ENCODE peak calls at places on chromosomes 16 and 17, in seven cellular contexts. G is hepatocyte; O is CD8-positive, alpha-beta T cell; H is AG04450; L is H9; Q is lung; Z is progenitor cell of endocrine pancreas. I is an unnamed sample.

GRCh38 chr17:43790311-43790940 is 10.2 kb downstream of the CFAP97D1 start:
- DNase-seq in H (no peak), Q (no peak), Z (no peak), L (peak), O (no peak), G (no peak), I (no peak)

GRCh38 chr17:20284575-20284974 is 182.8 kb downstream of the LGALS9B start:
- DNase-seq in H (peak), G (no peak), L (no peak), O (no peak), Z (no peak), Q (no peak), I (no peak)

GRCh38 chr16:70430667-70431536 is 8.0 kb downstream of the ST3GAL2 start:
- DNase-seq in G (peak), Q (no peak), H (no peak), Z (no peak), L (peak), O (peak), I (no peak)

GRCh38 chr16:22614271-22614947 is 103.7 kb downstream of the NPIPB5 start:
- DNase-seq in Z (no peak), L (no peak), O (no peak), H (no peak), G (peak), Q (no peak), I (peak)

GRCh38 chr17:57001541-57001940 is 23.6 kb downstream of the SCPEP1 start:
- DNase-seq in Z (no peak), Q (no peak), O (no peak), G (no peak), L (no peak), H (no peak), I (no peak)

GRCh38 chr17:43669971-43670644 is 8.4 kb upstream of the MEOX1 start:
- DNase-seq in O (no peak), H (no peak), Z (no peak), G (peak), L (peak), Q (no peak), I (peak)

GRCh38 chr17:15782809-15783208 is 50.7 kb downstream of the TBC1D26 start:
- DNase-seq in H (no peak), L (no peak), O (no peak), Z (no peak), Q (peak), G (no peak), I (peak)

GRCh38 chr16:90018297-90019200 is 707 bp downstream of the DBNDD1 start:
- DNase-seq in Z (peak), H (no peak), Q (no peak), L (peak), G (peak), O (no peak), I (no peak)

GRCh38 chr16:67544844-67545664 is 16.4 kb downstream of the RIPOR1 start:
- DNase-seq in G (no peak), Q (no peak), H (no peak), O (no peak), Z (no peak), L (no peak), I (no peak)

GRCh38 chr17:8803531-8804416 is 4.6 kb upstream of the MFSD6L start:
- DNase-seq in O (no peak), H (no peak), Q (no peak), L (peak), Z (no peak), G (no peak), I (no peak)

GRCh38 chr16:21263640-21264211 is 14.4 kb downstream of the CRYM start:
- DNase-seq in O (no peak), L (no peak), Z (no peak), Q (no peak), G (peak), H (peak), I (peak)

GRCh38 chr17:40485851-40486512 is 15.4 kb downstream of the TNS4 start:
- DNase-seq in L (no peak), O (peak), G (peak), Q (no peak), Z (no peak), H (peak), I (peak)

GRCh38 chr16:49618955-49619354 is 237.0 kb downstream of the ZNF423 start:
- DNase-seq in H (no peak), O (no peak), Z (no peak), L (peak), G (no peak), Q (no peak), I (no peak)

GRCh38 chr17:42288985-42289862 is 926 bp downstream of the STAT5A start:
- DNase-seq in Z (no peak), H (no peak), L (peak), O (peak), G (no peak), Q (no peak), I (no peak)

GRCh38 chr16:8934601-8935000 is 29.1 kb downstream of the USP7 start:
- DNase-seq in Z (no peak), G (no peak), H (no peak), Q (no peak), L (no peak), O (no peak), I (no peak)

GRCh38 chr17:74521701-74522201 is 9.5 kb downstream of the CD300LB start:
- DNase-seq in H (no peak), L (no peak), Z (no peak), Q (peak), O (no peak), G (no peak), I (no peak)

GRCh38 chr17:77420804-77421634 is 280.2 kb downstream of the SEC14L1 start:
- DNase-seq in L (peak), Z (no peak), O (peak), G (peak), H (peak), Q (no peak), I (peak)

GRCh38 chr17:83057793-83058477 is 21.5 kb upstream of the METRNL start:
- DNase-seq in H (no peak), L (no peak), O (no peak), G (no peak), Z (no peak), Q (no peak), I (no peak)

GRCh38 chr16:49460786-49461470 is 87.3 kb downstream of the C16orf78 start:
- DNase-seq in H (no peak), Q (no peak), Z (peak), L (peak), G (no peak), O (no peak), I (no peak)

GRCh38 chr16:47143677-47144558 is at the start of gene NETO2:
- DNase-seq in O (peak), Z (peak), G (peak), H (no peak), L (peak), Q (peak), I (peak)

GRCh38 chr17:66684716-66685115 is 150.2 kb upstream of the CACNG5 start:
- DNase-seq in Q (no peak), O (no peak), G (no peak), L (no peak), H (no peak), Z (no peak), I (no peak)

GRCh38 chr17:58996968-58997367 is 109.7 kb downstream of the TRIM37 start:
- DNase-seq in L (no peak), Q (no peak), O (no peak), H (no peak), G (no peak), Z (no peak), I (no peak)

GRCh38 chr17:61260061-61260797 is 139.4 kb upstream of the TBX2 start:
- DNase-seq in O (no peak), H (no peak), L (no peak), Z (no peak), G (peak), Q (no peak), I (peak)

GRCh38 chr17:41505836-41506767 is 690 bp upstream of the KRT13 start:
- DNase-seq in L (no peak), O (no peak), G (peak), H (no peak), Z (no peak), Q (no peak), I (no peak)

GRCh38 chr16:3645504-3646347 is 8.8 kb upstream of the DNASE1 start:
- DNase-seq in L (peak), H (peak), G (peak), O (no peak), Q (no peak), Z (no peak), I (peak)

GRCh38 chr17:71032746-71033273 is 863.5 kb downstream of the KCNJ2 start:
- DNase-seq in L (peak), O (no peak), H (no peak), Q (no peak), Z (no peak), G (no peak), I (no peak)

GRCh38 chr17:77852666-77853207 is 105.8 kb upstream of the TNRC6C start:
- DNase-seq in G (no peak), L (no peak), O (no peak), Q (no peak), H (no peak), Z (no peak), I (no peak)

GRCh38 chr17:68961204-68961893 is 6.2 kb upstream of the ABCA8 start:
- DNase-seq in O (no peak), Z (no peak), G (no peak), L (no peak), H (no peak), Q (no peak), I (no peak)

GRCh38 chr17:333626-334396 is 18.8 kb downstream of the RPH3AL start:
- DNase-seq in G (peak), H (peak), L (peak), O (no peak), Q (peak), Z (peak), I (peak)

GRCh38 chr17:80704894-80705293 is 160.3 kb downstream of the RPTOR start:
- DNase-seq in G (no peak), H (no peak), Q (no peak), Z (no peak), O (no peak), L (no peak), I (no peak)

GRCh38 chr16:73248316-73248715 is 200.4 kb upstream of the ZFHX3 start:
- DNase-seq in G (no peak), H (no peak), O (no peak), Q (no peak), L (no peak), Z (no peak), I (no peak)

GRCh38 chr16:16073884-16074781 is 124.7 kb downstream of the ABCC1 start:
- DNase-seq in H (peak), O (no peak), Q (peak), L (peak), G (peak), Z (no peak), I (peak)

GRCh38 chr17:68711858-68712257 is 110.7 kb upstream of the FAM20A start:
- DNase-seq in O (no peak), H (no peak), Z (no peak), Q (no peak), G (no peak), L (no peak), I (no peak)

GRCh38 chr16:81928975-81929374 is 82.3 kb downstream of the SDR42E1 start:
- DNase-seq in L (no peak), G (no peak), O (no peak), Q (peak), Z (no peak), H (no peak), I (no peak)

GRCh38 chr16:27221576-27222498 is 18.5 kb downstream of the KDM8 start:
- DNase-seq in Z (no peak), Q (no peak), G (no peak), H (no peak), L (no peak), O (no peak), I (no peak)

GRCh38 chr16:27222499-27223225 is 19.3 kb downstream of the KDM8 start:
- DNase-seq in O (no peak), G (no peak), L (no peak), Z (no peak), Q (no peak), H (no peak), I (peak)

GRCh38 chr16:27224271-27224737 is 21.0 kb downstream of the KDM8 start:
- DNase-seq in O (no peak), L (no peak), Q (no peak), G (no peak), Z (no peak), H (no peak), I (no peak)

GRCh38 chr16:27223701-27224100 is 20.4 kb downstream of the KDM8 start:
- DNase-seq in O (no peak), H (no peak), G (no peak), Z (no peak), L (no peak), Q (no peak), I (no peak)

DNA sequence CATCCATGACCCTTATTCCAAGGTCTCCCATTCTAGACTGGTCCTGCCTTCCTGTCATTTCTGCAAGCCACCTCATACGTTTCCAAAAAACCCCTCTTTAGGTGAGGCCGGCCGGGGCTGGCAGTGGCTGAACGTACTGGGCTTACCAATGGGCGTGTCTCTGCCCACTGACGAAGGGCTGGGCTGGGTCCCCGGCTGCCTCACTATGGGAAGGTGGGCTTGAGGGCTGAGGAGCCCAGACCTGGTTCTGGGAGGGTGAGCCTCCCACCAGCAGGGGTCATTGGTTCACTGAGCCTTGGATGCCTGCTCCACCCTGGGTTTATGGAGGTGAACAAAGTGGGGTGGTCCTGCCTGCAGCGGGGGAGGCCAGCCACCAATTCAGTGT is 19.9 kb downstream of the KDM8 start:
- DNase-seq in L (no peak), H (no peak), Z (no peak), O (no peak), G (no peak), Q (no peak), I (no peak)
- TF ChIP-seq CTCF in L (no peak), H (no peak), Z (peak), O (no peak), G (no peak), Q (no peak), I (no peak)

GRCh38 chr16:1865902-1866690 is 5.9 kb downstream of the MEIOB start:
- DNase-seq in H (no peak), Q (no peak), Z (no peak), O (no peak), G (no peak), L (no peak), I (no peak)
- TF ChIP-seq CTCF in H (no peak), Q (no peak), Z (no peak), O (no peak), G (no peak), L (no peak), I (no peak)

GRCh38 chr17:33519692-33520091 is 226.6 kb upstream of the ASIC2 start:
- DNase-seq in G (no peak), O (no peak), L (no peak), Q (no peak), Z (no peak), H (no peak), I (no peak)

GRCh38 chr17:33522623-33523022 is 229.5 kb upstream of the ASIC2 start:
- DNase-seq in Q (no peak), L (peak), H (no peak), G (no peak), Z (no peak), O (no peak), I (no peak)

GRCh38 chr17:33521784-33522183 is 228.7 kb upstream of the ASIC2 start:
- DNase-seq in O (no peak), L (peak), G (peak), H (no peak), Z (peak), Q (no peak), I (no peak)

GRCh38 chr17:33523577-33523981 is 230.5 kb upstream of the ASIC2 start:
- DNase-seq in Z (no peak), O (no peak), Q (no peak), H (no peak), L (no peak), G (no peak), I (no peak)

DNA sequence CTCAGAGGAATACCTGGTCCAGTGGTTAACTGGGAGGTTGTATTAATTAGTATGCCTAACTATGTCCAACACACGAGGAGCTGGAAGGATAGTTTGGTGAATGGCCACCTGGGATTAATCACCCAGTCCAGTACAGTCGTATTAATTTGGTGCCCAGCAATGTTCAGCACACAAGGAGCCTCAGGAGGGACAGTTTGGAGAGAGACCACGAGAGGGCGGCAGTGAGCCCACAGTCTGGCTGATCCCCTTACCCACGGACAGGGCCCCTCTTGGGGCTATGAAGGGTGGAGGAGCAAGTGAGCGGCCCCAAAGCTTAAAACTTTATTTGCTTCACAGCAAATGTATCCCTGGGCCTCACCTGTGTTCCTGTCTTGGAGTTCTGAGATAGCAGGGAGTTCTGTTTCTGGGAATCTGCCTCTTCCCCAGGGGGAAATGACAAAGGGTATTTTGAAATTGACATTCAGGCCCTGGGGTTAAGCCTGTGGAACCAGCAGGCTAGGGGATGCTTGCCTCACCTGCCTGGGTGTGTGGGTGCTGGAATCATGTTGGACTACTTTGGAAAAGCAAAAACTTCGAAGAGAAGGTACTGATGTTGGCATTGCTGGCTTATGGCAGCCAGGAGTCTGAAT is 227.4 kb upstream of the ASIC2 start:
- DNase-seq in Z (peak), Q (no peak), H (no peak), O (no peak), G (peak), L (peak), I (no peak)
- TF ChIP-seq CTCF in Z (peak), Q (peak), H (peak), O (peak), G (peak), L (peak), I (peak)

GRCh38 chr17:31269597-31269996 is 27.4 kb downstream of the OMG start:
- DNase-seq in G (peak), L (peak), Q (no peak), Z (no peak), O (no peak), H (peak), I (peak)
- TF ChIP-seq CTCF in G (no peak), L (no peak), Q (no peak), Z (no peak), O (no peak), H (no peak), I (no peak)

DNA sequence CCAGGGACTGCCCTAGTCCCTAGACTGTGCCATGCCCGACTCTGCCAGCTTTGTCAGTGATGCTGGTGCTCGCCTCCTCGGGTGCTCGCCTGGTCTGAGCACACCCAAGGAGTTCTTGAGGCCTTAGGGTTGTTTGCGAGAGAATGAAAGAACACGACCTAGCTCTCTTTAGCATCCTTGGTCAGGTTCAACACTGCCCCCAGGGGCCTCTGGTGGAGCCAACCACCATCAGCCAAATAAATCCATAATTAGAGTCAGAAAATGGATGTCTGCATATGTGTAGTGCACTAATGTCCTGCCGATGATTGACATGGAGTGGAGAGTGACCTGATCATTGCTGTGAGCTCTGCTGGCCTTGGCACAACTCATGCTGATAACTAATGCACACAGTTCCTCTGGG is 8.2 kb upstream of the STH start:
- DNase-seq in G (no peak), Z (no peak), Q (no peak), O (no peak), H (no peak), L (no peak), I (no peak)
- TF ChIP-seq CTCF in G (no peak), Z (peak), Q (no peak), O (no peak), H (peak), L (peak), I (peak)